ENCODE peak calls at places on chromosomes 4 and X, in four cellular contexts. N is HepG2, J is K562, C is HCT116. Y is an unnamed sample.

GRCh38 chr4:177064724-177065394 is 244.8 kb upstream of the NEIL3 start:
- DNase-seq in J (no peak), C (no peak), N (no peak), Y (no peak)

GRCh38 chr4:128285085-128286023 is 2.3 kb downstream of the PGRMC2 start:
- DNase-seq in J (no peak), C (no peak), N (peak; percentile 82), Y (no peak)

GRCh38 chr4:140675599-140676231 is 80.5 kb downstream of the TBC1D9 start:
- DNase-seq in N (no peak), J (no peak), C (no peak), Y (no peak)

GRCh38 chr4:96186593-96186992 is 346.7 kb downstream of the PDHA2 start:
- DNase-seq in N (no peak), J (no peak), C (no peak), Y (no peak)

GRCh38 chr4:129239088-129239487 is 143.1 kb downstream of the C4orf33 start:
- DNase-seq in N (no peak), C (no peak), J (no peak), Y (no peak)

GRCh38 chr4:43189741-43190140 is 297.2 kb downstream of the GRXCR1 start:
- DNase-seq in C (no peak), J (no peak), N (no peak), Y (no peak)

GRCh38 chr4:131499139-131499873 is 1649.8 kb upstream of the PCDH10 start:
- DNase-seq in C (no peak), J (no peak), N (no peak), Y (no peak)

GRCh38 chrX:83771664-83772063 is 89.3 kb upstream of the CYLC1 start:
- DNase-seq in J (no peak), N (no peak), C (no peak), Y (no peak)

GRCh38 chrX:39618178-39618577 is 479.6 kb downstream of the BCOR start:
- DNase-seq in C (no peak), J (no peak), N (no peak), Y (no peak)

GRCh38 chr4:83282049-83282535 is 2.5 kb downstream of the COQ2 start:
- DNase-seq in N (peak; percentile 53), C (peak; percentile 58), J (peak; percentile 24), Y (no peak)

GRCh38 chr4:6250235-6250983 is 19.2 kb upstream of the WFS1 start:
- DNase-seq in C (peak; percentile 76), J (peak; percentile 61), N (peak; percentile 67), Y (peak; percentile 61)

GRCh38 chrX:103211012-103211715 is 3.7 kb upstream of the BEX4 start:
- DNase-seq in C (peak; percentile 10), N (peak; percentile 25), J (no peak), Y (peak; percentile 25)

GRCh38 chr4:53476232-53477037 is 99.0 kb downstream of the FIP1L1 start:
- DNase-seq in N (no peak), J (no peak), C (no peak), Y (no peak)

GRCh38 chr4:184444953-184445309 is 29.4 kb downstream of the IRF2 start:
- DNase-seq in N (no peak), C (no peak), J (no peak), Y (no peak)

GRCh38 chr4:86043755-86044592 is 315.9 kb downstream of the MAPK10 start:
- DNase-seq in N (peak; percentile 32), J (peak; percentile 26), C (peak; percentile 37), Y (no peak)

GRCh38 chr4:119271361-119272085 is 50.4 kb downstream of the FABP2 start:
- DNase-seq in J (no peak), N (no peak), C (no peak), Y (no peak)

GRCh38 chr4:141158219-141158618 is 24.9 kb upstream of the RNF150 start:
- DNase-seq in C (peak; percentile 33), N (peak; percentile 31), J (peak; percentile 32), Y (peak; percentile 4)

GRCh38 chr4:180641495-180641894 is 1601.7 kb upstream of the TENM3 start:
- DNase-seq in J (no peak), C (no peak), N (no peak), Y (no peak)

GRCh38 chr4:25976780-25977179 is 62.8 kb downstream of the SMIM20 start:
- DNase-seq in N (no peak), C (no peak), J (no peak), Y (no peak)

GRCh38 chrX:133249659-133250058 is 31.5 kb upstream of the TFDP3 start:
- DNase-seq in C (no peak), N (no peak), J (no peak), Y (no peak)

GRCh38 chrX:140572724-140573123 is 67.9 kb upstream of the SOX3 start:
- DNase-seq in N (peak; percentile 7), J (peak; percentile 4), C (no peak), Y (peak; percentile 46)

GRCh38 chrX:67426946-67427345 is 116.9 kb upstream of the AR start:
- DNase-seq in J (no peak), C (no peak), N (no peak), Y (no peak)

GRCh38 chr4:38154251-38154650 is 194.1 kb downstream of the PTTG2 start:
- DNase-seq in N (no peak), C (no peak), J (no peak), Y (no peak)

GRCh38 chrX:39196192-39197102 is 395.2 kb downstream of the MID1IP1 start:
- DNase-seq in N (no peak), J (peak; percentile 31), C (peak; percentile 26), Y (no peak)

GRCh38 chr4:19051751-19052296 is 1030.3 kb upstream of the LCORL start:
- DNase-seq in J (no peak), C (no peak), N (no peak), Y (no peak)

GRCh38 chrX:56564182-56564885 is 907 bp downstream of the UBQLN2 start:
- DNase-seq in C (no peak), J (no peak), N (peak; percentile 2), Y (no peak)

GRCh38 chrX:34638116-34638515 is 19.0 kb downstream of the TMEM47 start:
- DNase-seq in C (no peak), N (peak; percentile 1), J (peak; percentile 4), Y (no peak)

GRCh38 chr4:172011196-172011595 is 198.0 kb downstream of the GALNTL6 start:
- DNase-seq in C (no peak), N (no peak), J (no peak), Y (no peak)

GRCh38 chr4:2258091-2259035 is 3.5 kb downstream of the MXD4 start:
- DNase-seq in C (no peak), N (no peak), J (no peak), Y (no peak)

GRCh38 chrX:74371399-74371798 is 49.9 kb upstream of the SLC16A2 start:
- DNase-seq in C (no peak), N (no peak), J (no peak), Y (no peak)
- TF ChIP-seq SIN3A in C (no peak), N (no peak), J (no peak), Y (no peak)

GRCh38 chr4:95045429-95045828 is 287.7 kb downstream of the BMPR1B start:
- DNase-seq in C (no peak), J (no peak), N (no peak), Y (no peak)

GRCh38 chr4:95051689-95052026 is 293.9 kb downstream of the BMPR1B start:
- DNase-seq in J (no peak), C (no peak), N (no peak), Y (no peak)

GRCh38 chr4:95050980-95051688 is 293.4 kb downstream of the BMPR1B start:
- DNase-seq in J (no peak), N (no peak), C (no peak), Y (no peak)

GRCh38 chr4:95048296-95048695 is 290.5 kb downstream of the BMPR1B start:
- DNase-seq in C (no peak), N (no peak), J (no peak), Y (no peak)

DNA sequence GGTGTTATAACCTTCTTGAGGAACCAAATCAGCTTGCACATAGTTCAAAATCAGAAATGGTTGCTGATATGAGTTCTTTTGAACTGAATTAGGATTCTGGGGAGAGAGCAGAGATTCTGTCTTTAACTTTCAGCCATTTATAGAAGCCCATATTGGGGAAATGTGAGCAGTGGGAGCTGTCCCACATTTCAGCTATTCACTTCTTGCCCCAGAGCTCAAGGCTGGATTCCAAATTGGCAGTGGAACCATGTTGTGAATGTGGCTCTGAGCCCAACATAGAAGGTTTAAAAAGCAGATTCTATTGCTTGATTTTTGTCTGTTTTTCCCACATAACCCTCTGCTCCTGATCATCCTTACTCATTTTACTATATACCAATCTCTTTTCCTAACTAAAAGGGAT is 292.1 kb downstream of the BMPR1B start:
- DNase-seq in C (no peak), J (no peak), N (no peak), Y (no peak)
- TF ChIP-seq REST in C (no peak), J (no peak), N (no peak), Y (no peak)

GRCh38 chrX:153921511-153922285 is 4.4 kb downstream of the ARHGAP4 start:
- DNase-seq in C (no peak), J (no peak), N (no peak), Y (no peak)

GRCh38 chrX:153924149-153924861 is 1.8 kb downstream of the ARHGAP4 start:
- DNase-seq in C (no peak), N (peak; percentile 58), J (no peak), Y (no peak)

GRCh38 chrX:153921070-153921469 is 5.0 kb downstream of the ARHGAP4 start:
- DNase-seq in J (no peak), N (no peak), C (no peak), Y (no peak)

GRCh38 chrX:153922286-153922573 is 3.8 kb downstream of the ARHGAP4 start:
- DNase-seq in J (no peak), C (no peak), N (no peak), Y (no peak)

GRCh38 chrX:153922932-153923857 is 2.9 kb downstream of the ARHGAP4 start:
- DNase-seq in N (no peak), J (no peak), C (no peak), Y (no peak)
- H3K4me1 ChIP-seq in N (peaks cover 55% of the 10 kb centered on the region), J (peaks cover 52% of the 10 kb centered on the region), C (peaks cover 11% of the 10 kb centered on the region), Y (peaks cover 37% of the 10 kb centered on the region)

GRCh38 chr4:89303177-89303576 is 4.4 kb downstream of the GPRIN3 start:
- DNase-seq in N (no peak), C (no peak), J (no peak), Y (no peak)

GRCh38 chr4:89300060-89300459 is 7.5 kb downstream of the GPRIN3 start:
- DNase-seq in C (no peak), J (no peak), N (no peak), Y (no peak)

GRCh38 chr4:89301003-89301402 is 6.6 kb downstream of the GPRIN3 start:
- DNase-seq in C (no peak), J (no peak), N (no peak), Y (no peak)

GRCh38 chr4:89300490-89300889 is 7.1 kb downstream of the GPRIN3 start:
- DNase-seq in N (no peak), C (no peak), J (no peak), Y (no peak)

GRCh38 chr4:89301902-89302301 is 5.7 kb downstream of the GPRIN3 start:
- DNase-seq in J (no peak), C (no peak), N (no peak), Y (no peak)
- TF ChIP-seq SIN3A in J (no peak), C (no peak), N (no peak), Y (no peak)

DNA sequence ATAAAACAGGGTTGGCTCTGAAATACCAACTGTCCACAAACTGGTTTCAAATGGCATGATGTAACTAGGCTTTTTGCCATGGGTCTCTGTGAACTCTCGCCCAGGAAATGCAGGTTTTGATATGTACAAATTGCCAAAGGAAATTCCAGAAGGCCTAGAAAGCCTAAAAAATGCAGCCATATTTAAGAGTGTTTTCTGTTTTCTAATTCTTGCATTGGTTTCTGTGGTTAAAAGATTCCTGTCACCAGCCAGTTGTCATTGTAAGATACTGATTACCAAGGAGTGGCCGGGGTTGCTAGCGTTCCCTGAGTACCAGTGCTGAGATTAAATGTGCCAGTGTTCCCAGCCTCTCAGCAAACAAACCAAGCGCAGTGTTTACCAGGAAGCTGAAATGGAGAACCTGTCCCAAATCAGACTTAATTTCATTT is 53.9 kb upstream of the SORBS2 start:
- DNase-seq in C (no peak), N (no peak), J (no peak), Y (no peak)
- TF ChIP-seq REST in C (no peak), N (no peak), J (no peak), Y (no peak)